ENCODE peak calls at places on chromosomes 6 and 20, in nine cellular contexts. One of them, this sample, is unnamed. For H3K36me3, the result is how much of the 10 kb centered on the place peaks cover.

GRCh38 chr6:50240986-50241385 is 191.3 kb upstream of the DEFB112 start:
- DNase-seq in astrocyte: no peak
- DNase-seq in keratinocyte: no peak
- DNase-seq in GM23338: no peak
- DNase-seq in IMR-90: no peak
- DNase-seq in SK-N-SH: no peak
- DNase-seq in neuronal stem cell: no peak
- DNase-seq in K562: no peak
- DNase-seq in fibroblast of lung: no peak
- DNase-seq in this sample: no peak

GRCh38 chr20:24948939-24949679 is at the start of gene CST7:
- DNase-seq in astrocyte: peak
- DNase-seq in keratinocyte: no peak
- DNase-seq in GM23338: no peak
- DNase-seq in IMR-90: no peak
- DNase-seq in SK-N-SH: no peak
- DNase-seq in neuronal stem cell: no peak
- DNase-seq in K562: no peak
- DNase-seq in fibroblast of lung: no peak
- DNase-seq in this sample: peak

GRCh38 chr20:5480824-5481600 is 164.3 kb upstream of the PROKR2 start:
- DNase-seq in astrocyte: no peak
- DNase-seq in keratinocyte: no peak
- DNase-seq in GM23338: no peak
- DNase-seq in IMR-90: no peak
- DNase-seq in SK-N-SH: no peak
- DNase-seq in neuronal stem cell: no peak
- DNase-seq in K562: no peak
- DNase-seq in fibroblast of lung: no peak
- DNase-seq in this sample: no peak

GRCh38 chr20:56776345-56776744 is 147.2 kb downstream of the TFAP2C start:
- DNase-seq in astrocyte: no peak
- DNase-seq in keratinocyte: no peak
- DNase-seq in GM23338: peak
- DNase-seq in IMR-90: no peak
- DNase-seq in SK-N-SH: no peak
- DNase-seq in neuronal stem cell: no peak
- DNase-seq in K562: no peak
- DNase-seq in fibroblast of lung: no peak
- DNase-seq in this sample: no peak

GRCh38 chr6:163243083-163243482 is 171.4 kb upstream of the QKI start:
- DNase-seq in astrocyte: no peak
- DNase-seq in keratinocyte: no peak
- DNase-seq in GM23338: no peak
- DNase-seq in IMR-90: no peak
- DNase-seq in SK-N-SH: no peak
- DNase-seq in neuronal stem cell: no peak
- DNase-seq in K562: no peak
- DNase-seq in fibroblast of lung: no peak
- DNase-seq in this sample: no peak

GRCh38 chr6:29494131-29494530 is 6.4 kb upstream of the MAS1L start:
- DNase-seq in astrocyte: no peak
- DNase-seq in keratinocyte: no peak
- DNase-seq in GM23338: no peak
- DNase-seq in IMR-90: no peak
- DNase-seq in SK-N-SH: no peak
- DNase-seq in neuronal stem cell: no peak
- DNase-seq in K562: no peak
- DNase-seq in fibroblast of lung: no peak
- DNase-seq in this sample: no peak

GRCh38 chr6:106149472-106150069 is 63.4 kb downstream of the PRDM1 start:
- DNase-seq in astrocyte: no peak
- DNase-seq in keratinocyte: no peak
- DNase-seq in GM23338: no peak
- DNase-seq in IMR-90: no peak
- DNase-seq in SK-N-SH: no peak
- DNase-seq in neuronal stem cell: no peak
- DNase-seq in K562: no peak
- DNase-seq in fibroblast of lung: no peak
- DNase-seq in this sample: no peak

GRCh38 chr6:3869632-3870527 is 20.7 kb downstream of the FAM50B start:
- DNase-seq in astrocyte: no peak
- DNase-seq in keratinocyte: no peak
- DNase-seq in GM23338: no peak
- DNase-seq in IMR-90: no peak
- DNase-seq in SK-N-SH: no peak
- DNase-seq in neuronal stem cell: no peak
- DNase-seq in K562: no peak
- DNase-seq in fibroblast of lung: no peak
- DNase-seq in this sample: no peak

DNA sequence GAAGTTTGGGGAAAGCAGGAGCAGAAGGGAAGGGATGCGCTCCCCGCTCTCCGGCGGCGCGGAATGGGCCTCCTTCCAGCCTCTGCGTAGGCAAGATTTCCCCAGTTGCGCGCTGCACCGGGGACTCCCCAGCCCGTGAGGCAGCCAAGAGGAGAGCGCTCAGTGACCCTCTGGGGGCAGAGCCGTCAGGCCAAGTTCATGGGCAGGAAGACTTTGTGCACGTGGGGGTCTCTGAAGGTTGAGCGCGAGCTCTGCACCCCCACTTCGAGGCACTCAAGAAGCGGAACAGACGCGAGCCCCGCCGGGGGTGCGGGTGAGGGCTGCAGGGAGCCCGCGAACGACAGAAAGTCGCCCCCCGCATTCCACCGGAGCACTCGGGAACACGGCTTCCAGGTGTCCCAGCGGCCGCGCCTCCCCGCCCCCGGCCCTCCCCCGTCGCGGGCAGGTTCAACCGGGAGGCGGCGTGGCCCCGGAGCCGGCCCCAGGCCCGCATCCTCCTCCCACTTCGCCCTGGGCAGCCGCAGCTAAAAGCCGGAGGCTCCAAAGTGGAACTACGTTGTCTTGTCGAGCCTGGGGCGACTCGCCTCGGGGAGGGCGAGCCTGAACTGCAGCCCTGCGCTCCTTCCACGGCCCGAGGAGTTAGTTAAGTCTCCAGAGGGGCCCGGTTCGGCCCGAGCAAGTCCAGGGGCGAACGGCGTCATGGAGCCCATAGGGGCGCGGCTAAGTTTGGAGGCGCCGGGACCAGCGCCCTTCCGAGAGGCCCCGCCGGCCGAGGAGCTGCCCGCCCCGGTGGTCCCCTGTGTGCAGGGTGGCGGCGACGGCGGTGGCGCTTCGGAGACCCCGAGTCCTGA is at the start of gene PPP1R3G:
- DNase-seq in astrocyte: peak
- DNase-seq in keratinocyte: no peak
- DNase-seq in GM23338: peak
- DNase-seq in IMR-90: peak
- DNase-seq in SK-N-SH: peak
- DNase-seq in neuronal stem cell: peak
- DNase-seq in K562: no peak
- DNase-seq in fibroblast of lung: peak
- DNase-seq in this sample: no peak
- H2AFZ ChIP-seq in astrocyte: peak
- H2AFZ ChIP-seq in keratinocyte: peak
- H2AFZ ChIP-seq in GM23338: peak
- H2AFZ ChIP-seq in IMR-90: peak
- H2AFZ ChIP-seq in SK-N-SH: peak
- H2AFZ ChIP-seq in neuronal stem cell: peak
- H2AFZ ChIP-seq in K562: peak
- H2AFZ ChIP-seq in fibroblast of lung: peak
- H2AFZ ChIP-seq in this sample: no peak

GRCh38 chr20:31945319-31945718 is 6.5 kb downstream of the PDRG1 start:
- DNase-seq in astrocyte: no peak
- DNase-seq in keratinocyte: no peak
- DNase-seq in GM23338: no peak
- DNase-seq in IMR-90: no peak
- DNase-seq in SK-N-SH: no peak
- DNase-seq in neuronal stem cell: no peak
- DNase-seq in K562: no peak
- DNase-seq in fibroblast of lung: no peak
- DNase-seq in this sample: no peak
- H3K36me3 ChIP-seq in astrocyte: under half
- H3K36me3 ChIP-seq in keratinocyte: under half
- H3K36me3 ChIP-seq in GM23338: under half
- H3K36me3 ChIP-seq in IMR-90: under half
- H3K36me3 ChIP-seq in SK-N-SH: under half
- H3K36me3 ChIP-seq in neuronal stem cell: under half
- H3K36me3 ChIP-seq in K562: half or more
- H3K36me3 ChIP-seq in fibroblast of lung: under half
- H3K36me3 ChIP-seq in this sample: half or more

GRCh38 chr6:37006793-37007339 is 1.4 kb downstream of the FGD2 start:
- DNase-seq in astrocyte: peak
- DNase-seq in keratinocyte: no peak
- DNase-seq in GM23338: no peak
- DNase-seq in IMR-90: peak
- DNase-seq in SK-N-SH: no peak
- DNase-seq in neuronal stem cell: no peak
- DNase-seq in K562: no peak
- DNase-seq in fibroblast of lung: no peak
- DNase-seq in this sample: peak

GRCh38 chr6:37005061-37005810 is at the start of gene FGD2:
- DNase-seq in astrocyte: no peak
- DNase-seq in keratinocyte: no peak
- DNase-seq in GM23338: no peak
- DNase-seq in IMR-90: no peak
- DNase-seq in SK-N-SH: no peak
- DNase-seq in neuronal stem cell: no peak
- DNase-seq in K562: peak
- DNase-seq in fibroblast of lung: no peak
- DNase-seq in this sample: peak

GRCh38 chr6:37008484-37009186 is 3.2 kb downstream of the FGD2 start:
- DNase-seq in astrocyte: no peak
- DNase-seq in keratinocyte: no peak
- DNase-seq in GM23338: no peak
- DNase-seq in IMR-90: no peak
- DNase-seq in SK-N-SH: no peak
- DNase-seq in neuronal stem cell: no peak
- DNase-seq in K562: no peak
- DNase-seq in fibroblast of lung: no peak
- DNase-seq in this sample: no peak

GRCh38 chr6:37005827-37006514 is 516 bp downstream of the FGD2 start:
- DNase-seq in astrocyte: no peak
- DNase-seq in keratinocyte: no peak
- DNase-seq in GM23338: no peak
- DNase-seq in IMR-90: no peak
- DNase-seq in SK-N-SH: no peak
- DNase-seq in neuronal stem cell: no peak
- DNase-seq in K562: no peak
- DNase-seq in fibroblast of lung: no peak
- DNase-seq in this sample: peak

GRCh38 chr6:37007340-37008043 is 2.0 kb downstream of the FGD2 start:
- DNase-seq in astrocyte: no peak
- DNase-seq in keratinocyte: no peak
- DNase-seq in GM23338: no peak
- DNase-seq in IMR-90: no peak
- DNase-seq in SK-N-SH: no peak
- DNase-seq in neuronal stem cell: no peak
- DNase-seq in K562: no peak
- DNase-seq in fibroblast of lung: no peak
- DNase-seq in this sample: peak
- H3K4me3 ChIP-seq in astrocyte: no peak
- H3K4me3 ChIP-seq in keratinocyte: no peak
- H3K4me3 ChIP-seq in GM23338: no peak
- H3K4me3 ChIP-seq in IMR-90: no peak
- H3K4me3 ChIP-seq in SK-N-SH: no peak
- H3K4me3 ChIP-seq in neuronal stem cell: no peak
- H3K4me3 ChIP-seq in K562: no peak
- H3K4me3 ChIP-seq in fibroblast of lung: no peak
- H3K4me3 ChIP-seq in this sample: peak

GRCh38 chr6:130680118-130680517 is 147.1 kb upstream of the SMLR1 start:
- DNase-seq in astrocyte: peak
- DNase-seq in keratinocyte: peak
- DNase-seq in GM23338: no peak
- DNase-seq in IMR-90: peak
- DNase-seq in SK-N-SH: no peak
- DNase-seq in neuronal stem cell: no peak
- DNase-seq in K562: no peak
- DNase-seq in fibroblast of lung: peak
- DNase-seq in this sample: no peak
- H2AFZ ChIP-seq in astrocyte: no peak
- H2AFZ ChIP-seq in keratinocyte: peak
- H2AFZ ChIP-seq in GM23338: no peak
- H2AFZ ChIP-seq in IMR-90: no peak
- H2AFZ ChIP-seq in SK-N-SH: peak
- H2AFZ ChIP-seq in neuronal stem cell: no peak
- H2AFZ ChIP-seq in K562: no peak
- H2AFZ ChIP-seq in fibroblast of lung: no peak
- H2AFZ ChIP-seq in this sample: no peak

This sample was measured in OCI-LY7.